ENCODE peak calls at places on chromosomes 2 and 18, in eight cellular contexts. L is psoas muscle, C is neuronal stem cell, B is colonic mucosa, Q is iPS DF 6.9, V is fibroblast of lung, Y is left ventricle myocardium inferior, X is small intestine. U is an unnamed sample.

GRCh38 chr18:24053211-24053610 is 38.7 kb downstream of the TTC39C start:
- DNase-seq in Q (no peak), V (no peak), Y (no peak), B (no peak), L (no peak), X (no peak), C (no peak), U (no peak)

GRCh38 chr2:158746488-158746887 is 48.6 kb upstream of the DAPL1 start:
- DNase-seq in Q (no peak), X (no peak), Y (no peak), V (no peak), C (no peak), L (no peak), B (no peak), U (no peak)

GRCh38 chr2:128403814-128404708 is 85.4 kb upstream of the HS6ST1 start:
- DNase-seq in B (no peak), Q (no peak), Y (no peak), V (no peak), X (no peak), L (no peak), C (no peak), U (no peak)

GRCh38 chr2:9948721-9949120 is 2.8 kb upstream of the GRHL1 start:
- DNase-seq in X (no peak), L (no peak), Q (no peak), B (no peak), V (no peak), Y (no peak), C (no peak), U (no peak)

GRCh38 chr2:41579811-41580210 is 468.0 kb upstream of the PKDCC start:
- DNase-seq in Y (no peak), C (no peak), V (peak; percentile 4), L (no peak), Q (no peak), B (no peak), X (no peak), U (no peak)

GRCh38 chr2:121128741-121129659 is 156.0 kb downstream of the TFCP2L1 start:
- DNase-seq in L (no peak), Q (peak; percentile 29), B (peak; percentile 89), Y (peak; percentile 36), C (peak; percentile 24), V (no peak), X (peak; percentile 91), U (peak; percentile 25)

GRCh38 chr2:7203056-7203467 is 285.9 kb downstream of the RNF144A start:
- DNase-seq in Q (peak; percentile 29), C (peak; percentile 59), Y (no peak), V (peak; percentile 59), X (peak; percentile 36), L (peak; percentile 23), B (peak; percentile 35), U (no peak)

GRCh38 chr2:230896346-230897115 is 28.5 kb downstream of the GPR55 start:
- DNase-seq in C (no peak), V (no peak), X (no peak), L (no peak), Y (no peak), Q (no peak), B (peak; percentile 18), U (no peak)

GRCh38 chr18:79575891-79576685 is 103.5 kb upstream of the CTDP1 start:
- DNase-seq in B (no peak), C (no peak), Q (no peak), L (peak; percentile 35), X (no peak), Y (peak; percentile 64), V (peak; percentile 84), U (peak; percentile 34)

GRCh38 chr2:86072271-86072858 is 33.3 kb downstream of the POLR1A start:
- DNase-seq in Y (peak; percentile 61), V (peak; percentile 45), C (no peak), Q (no peak), B (no peak), X (no peak), L (peak; percentile 71), U (peak; percentile 61)

GRCh38 chr2:227407601-227408089 is 19.9 kb upstream of the SCYGR1 start:
- DNase-seq in Y (peak; percentile 59), X (no peak), L (peak; percentile 62), C (no peak), V (no peak), Q (no peak), B (no peak), U (peak; percentile 56)

GRCh38 chr2:197001921-197002320 is 75.4 kb upstream of the PGAP1 start:
- DNase-seq in L (no peak), V (no peak), C (no peak), Y (no peak), B (no peak), X (no peak), Q (no peak), U (no peak)

GRCh38 chr2:172094319-172095145 is 8.2 kb downstream of the DLX2 start:
- DNase-seq in B (no peak), V (no peak), Q (no peak), X (no peak), Y (no peak), C (peak; percentile 38), L (no peak), U (peak; percentile 13)

GRCh38 chr2:170354855-170355649 is 177.1 kb downstream of the MYO3B start:
- DNase-seq in X (no peak), B (no peak), L (no peak), Y (no peak), Q (no peak), C (peak; percentile 51), V (no peak), U (no peak)

GRCh38 chr18:63342206-63342605 is 22.6 kb upstream of the BCL2 start:
- DNase-seq in V (peak; percentile 22), L (no peak), Q (no peak), X (no peak), C (no peak), B (no peak), Y (no peak), U (no peak)

GRCh38 chr2:196594158-196594557 is 45.4 kb upstream of the CCDC150 start:
- DNase-seq in X (no peak), Y (no peak), L (no peak), C (no peak), V (no peak), B (no peak), Q (no peak), U (no peak)

GRCh38 chr2:102872388-102872787 is 110.6 kb downstream of the TMEM182 start:
- DNase-seq in V (peak; percentile 0), Q (no peak), B (no peak), L (no peak), Y (no peak), C (no peak), X (no peak), U (no peak)

GRCh38 chr2:24313744-24314632 is 46.3 kb downstream of the ITSN2 start:
- DNase-seq in X (no peak), Y (no peak), V (peak; percentile 59), L (no peak), B (no peak), Q (no peak), C (no peak), U (no peak)

GRCh38 chr2:127166221-127166860 is 53.8 kb downstream of the CYP27C1 start:
- DNase-seq in Q (no peak), Y (no peak), C (no peak), V (no peak), X (no peak), L (no peak), B (no peak), U (no peak)

GRCh38 chr2:161239416-161240109 is 68.7 kb upstream of the PSMD14 start:
- DNase-seq in Y (peak; percentile 16), C (peak; percentile 81), V (no peak), X (no peak), B (no peak), Q (no peak), L (no peak), U (no peak)

GRCh38 chr18:76972241-76972640 is 149.9 kb downstream of the ZNF236 start:
- DNase-seq in B (no peak), X (no peak), C (no peak), L (no peak), V (peak; percentile 11), Y (no peak), Q (no peak), U (no peak)

GRCh38 chr2:236536727-236537398 is 32.8 kb upstream of the ACKR3 start:
- DNase-seq in Q (no peak), L (no peak), V (no peak), X (peak; percentile 31), C (no peak), B (no peak), Y (no peak), U (no peak)

GRCh38 chr18:51621103-51621969 is 423.9 kb upstream of the MEX3C start:
- DNase-seq in X (peak; percentile 33), Q (peak; percentile 63), B (peak; percentile 28), L (no peak), V (peak; percentile 39), C (peak; percentile 81), Y (peak; percentile 29), U (peak; percentile 39)

GRCh38 chr2:110869472-110870446 is 137.4 kb downstream of the ACOXL start:
- DNase-seq in Q (no peak), X (no peak), B (no peak), C (no peak), V (peak; percentile 72), Y (no peak), L (no peak), U (no peak)

GRCh38 chr2:5387421-5387820 is 304.8 kb upstream of the SOX11 start:
- DNase-seq in X (no peak), V (peak; percentile 73), L (no peak), Y (no peak), C (no peak), Q (no peak), B (no peak), U (no peak)

DNA sequence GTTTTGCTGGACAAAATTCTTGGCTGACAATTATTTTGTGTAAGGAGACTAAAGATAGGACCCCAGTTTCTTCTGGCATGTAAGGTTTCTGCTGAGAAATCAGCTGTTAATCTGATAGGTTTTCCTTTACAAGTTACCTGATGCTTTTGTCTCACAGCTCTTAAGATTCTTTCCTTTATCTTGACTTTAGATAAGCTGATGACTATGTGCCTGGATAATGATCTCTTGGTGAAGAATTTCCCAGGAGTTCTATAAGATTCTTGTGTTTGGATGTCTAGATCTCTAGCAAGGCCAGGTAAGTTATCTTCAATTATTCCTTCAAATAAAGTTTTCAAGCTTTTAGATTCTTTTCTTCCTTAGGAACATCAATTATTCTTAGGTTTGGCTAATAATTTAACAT is 534.8 kb upstream of the LRRTM4 start:
- DNase-seq in B (no peak), Y (no peak), L (no peak), V (no peak), X (no peak), Q (no peak), C (no peak), U (no peak)
- H3K9me3 ChIP-seq in B (no peaks in the 10 kb centered on the region), Y (peaks cover 11% of the 10 kb centered on the region), L (no peaks in the 10 kb centered on the region), V (no peaks in the 10 kb centered on the region), X (no peaks in the 10 kb centered on the region), Q (no peaks in the 10 kb centered on the region), C (no peaks in the 10 kb centered on the region), U (no peaks in the 10 kb centered on the region)

GRCh38 chr2:237732790-237733349 is 65.7 kb upstream of the RBM44 start:
- DNase-seq in C (no peak), Q (no peak), B (no peak), Y (peak; percentile 73), V (peak; percentile 40), X (peak; percentile 81), L (peak; percentile 58), U (peak; percentile 56)
- H3K27ac ChIP-seq in C (no peak overlapping the region), Q (no peak overlapping the region), B (peak overlapping the region; percentile 36), Y (peak overlapping the region; percentile 92), V (peak overlapping the region; percentile 16), X (peak overlapping the region; percentile 46), L (peak overlapping the region; percentile 83), U (peak overlapping the region; percentile 73)

GRCh38 chr18:3595282-3596273 is 145.6 kb downstream of the TGIF1 start:
- DNase-seq in V (peak; percentile 99), L (peak; percentile 33), Q (no peak), X (peak; percentile 62), Y (no peak), B (peak; percentile 72), C (no peak), U (no peak)
- H3K4me3 ChIP-seq in V (peak overlapping the region; percentile 64), L (peak overlapping the region; percentile 69), Q (no peak overlapping the region), X (peak overlapping the region; percentile 17), Y (peak overlapping the region; percentile 64), B (peak overlapping the region; percentile 34), C (peak overlapping the region; percentile 51), U (peak overlapping the region; percentile 46)

GRCh38 chr2:42802150-42802549 is 9.8 kb upstream of the HAAO start:
- DNase-seq in C (no peak), Q (no peak), L (no peak), V (no peak), Y (no peak), B (no peak), X (no peak), U (no peak)
- H3K9me3 ChIP-seq in C (peaks cover 3% of the 10 kb centered on the region), Q (no peaks in the 10 kb centered on the region), L (no peaks in the 10 kb centered on the region), V (no peaks in the 10 kb centered on the region), Y (no peaks in the 10 kb centered on the region), B (no peaks in the 10 kb centered on the region), X (no peaks in the 10 kb centered on the region), U (no peaks in the 10 kb centered on the region)